ENCODE peak calls at places on chromosomes 1 and 21, in five cellular contexts. M is PC-3; U is stimulated activated CD4-positive, alpha-beta T cell treated with anti-CD3 and anti-CD28 coated beads, Interleukin-15, amount 100 ng/mL, for 24 hours; I is right lobe of liver; V is EL. Q is an unnamed sample.
A peak's percentile ranks its signal among the peaks of the same experiment; 100 is the strongest.

GRCh38 chr21:27164208-27165172 is 197.6 kb upstream of the ADAMTS5 start:
- DNase-seq in M (no peak), U (no peak), I (no peak), V (no peak), Q (no peak)

GRCh38 chr21:39523398-39523797 is 71.6 kb downstream of the SH3BGR start:
- DNase-seq in M (no peak), U (no peak), I (peak; percentile 70), V (no peak), Q (no peak)

GRCh38 chr1:44630116-44630515 is 44.2 kb downstream of the TMEM53 start:
- DNase-seq in M (no peak), U (no peak), I (no peak), V (peak; percentile 69), Q (no peak)

GRCh38 chr1:206941766-206942418 is 4.4 kb downstream of the PIGR start:
- DNase-seq in M (no peak), U (no peak), I (no peak), V (no peak), Q (no peak)

GRCh38 chr1:84077476-84078107 is 66.5 kb upstream of the PRKACB start:
- DNase-seq in M (peak; percentile 69), U (peak; percentile 81), I (peak; percentile 81), V (peak; percentile 83), Q (peak; percentile 81)

GRCh38 chr21:26920055-26920454 is 46.8 kb downstream of the ADAMTS5 start:
- DNase-seq in M (no peak), U (no peak), I (peak; percentile 83), V (peak; percentile 14), Q (no peak)

GRCh38 chr21:46226146-46226545 is 2.4 kb downstream of the LSS start:
- DNase-seq in M (no peak), U (no peak), I (peak; percentile 47), V (no peak), Q (no peak)

GRCh38 chr1:44717196-44717595 is 13.8 kb downstream of the RNU5D-1 start:
- DNase-seq in M (no peak), U (no peak), I (no peak), V (no peak), Q (no peak)

GRCh38 chr21:29496337-29496736 is 197.6 kb downstream of the BACH1 start:
- DNase-seq in M (no peak), U (no peak), I (no peak), V (no peak), Q (no peak)

GRCh38 chr21:44935533-44935927 is 4.3 kb upstream of the SLX9 start:
- DNase-seq in M (no peak), U (no peak), I (no peak), V (no peak), Q (no peak)

GRCh38 chr1:25799346-25799720 is 660 bp upstream of the SELENON start:
- DNase-seq in M (no peak), U (no peak), I (no peak), V (no peak), Q (no peak)

GRCh38 chr1:202998836-202999750 is 8.1 kb upstream of the TMEM183A start:
- DNase-seq in M (peak; percentile 88), U (peak; percentile 76), I (no peak), V (peak; percentile 52), Q (peak; percentile 85)

GRCh38 chr1:76075188-76075489 is 593 bp downstream of the ST6GALNAC3 start:
- DNase-seq in M (no peak), U (no peak), I (no peak), V (no peak), Q (no peak)

GRCh38 chr1:231335663-231336602 is 1.7 kb downstream of the EXOC8 start:
- DNase-seq in M (peak; percentile 46), U (no peak), I (no peak), V (peak; percentile 6), Q (peak; percentile 39)

GRCh38 chr1:215321802-215322201 is 239.3 kb downstream of the KCNK2 start:
- DNase-seq in M (no peak), U (no peak), I (no peak), V (peak; percentile 18), Q (no peak)

Q was measured in activated CD8-positive, alpha-beta T cell treated with anti-CD3 and anti-CD28 coated beads for 36 hours.